ENCODE peak calls at places on chromosomes 1 and 21, in five cellular contexts. H is neuronal stem cell; T is heart left ventricle; E is CD8-positive, alpha-beta memory T cell; I is pancreas. X is an unnamed sample.

GRCh38 chr1:21317035-21317689 is 26.9 kb upstream of the ECE1 start:
- DNase-seq in H (no peak), T (peak; percentile 90), E (no peak), I (peak; percentile 71), X (no peak)

GRCh38 chr1:154492115-154492514 is 9.9 kb upstream of the TDRD10 start:
- DNase-seq in E (no peak), T (no peak), I (no peak), H (no peak), X (no peak)

GRCh38 chr1:85563139-85563538 is 17.4 kb upstream of the CCN1 start:
- DNase-seq in E (no peak), H (no peak), I (no peak), T (no peak), X (no peak)

GRCh38 chr1:210310562-210310961 is 18.1 kb upstream of the HHAT start:
- DNase-seq in T (no peak), E (no peak), H (no peak), I (no peak), X (no peak)

GRCh38 chr21:45464309-45464708 is 59.3 kb downstream of the COL18A1 start:
- DNase-seq in T (peak; percentile 17), E (no peak), H (no peak), I (no peak), X (no peak)

GRCh38 chr1:1066403-1067283 is 7.5 kb downstream of the RNF223 start:
- DNase-seq in T (no peak), E (no peak), I (no peak), H (no peak), X (no peak)

GRCh38 chr21:34280987-34281386 is 82.8 kb upstream of the KCNE2 start:
- DNase-seq in T (peak; percentile 64), E (no peak), H (no peak), I (no peak), X (no peak)

GRCh38 chr1:211611818-211612217 is 32.9 kb upstream of the SLC30A1 start:
- DNase-seq in H (no peak), T (no peak), I (no peak), E (no peak), X (no peak)

GRCh38 chr21:45166931-45167330 is 92.6 kb downstream of the ADARB1 start:
- DNase-seq in H (no peak), T (no peak), I (no peak), E (no peak), X (no peak)

GRCh38 chr1:226908913-226909312 is 31.2 kb upstream of the COQ8A start:
- DNase-seq in T (no peak), E (no peak), H (no peak), I (no peak), X (no peak)

GRCh38 chr1:2300851-2301606 is 72.9 kb downstream of the SKI start:
- DNase-seq in E (peak; percentile 98), T (peak; percentile 93), H (no peak), I (peak; percentile 69), X (no peak)

DNA sequence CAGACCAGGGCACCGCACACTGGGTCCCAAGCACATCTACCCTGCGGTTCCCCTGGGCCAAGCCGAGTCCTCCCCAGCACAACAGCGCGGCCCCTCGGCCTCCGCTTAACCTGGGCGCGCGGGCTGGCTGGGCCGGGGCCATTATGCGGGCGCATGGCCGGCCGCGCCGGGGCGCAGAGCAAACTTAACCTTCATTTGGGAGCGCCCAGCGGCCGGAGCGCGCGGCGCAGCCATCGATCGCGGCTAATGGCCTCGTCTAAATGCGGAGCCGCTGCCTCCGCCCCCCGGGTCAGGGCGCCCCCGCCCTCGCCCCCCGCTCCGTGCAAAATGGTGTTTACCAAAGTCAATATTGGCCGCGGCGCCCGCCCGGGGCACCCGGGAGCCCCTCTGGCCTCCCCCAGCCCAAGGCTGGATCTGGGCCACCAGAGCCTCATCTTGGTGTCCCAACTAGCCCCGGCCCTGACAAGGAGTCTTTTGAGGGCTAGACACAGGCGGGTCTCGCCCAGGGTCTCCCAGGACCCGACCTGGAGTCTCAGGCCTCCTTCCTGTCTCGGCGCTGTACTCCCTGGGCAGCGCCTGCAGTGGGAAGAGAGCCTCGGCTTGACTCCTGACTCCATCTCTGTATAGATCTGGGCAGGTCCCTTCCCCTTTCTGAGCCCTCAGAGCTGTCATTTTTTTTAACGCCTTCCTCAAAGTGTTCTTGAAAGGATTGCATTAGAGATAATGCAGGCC is 272.0 kb downstream of the TRABD2B start:
- DNase-seq in H (no peak), E (no peak), T (no peak), I (no peak), X (peak; percentile 64)
- H3K4me3 ChIP-seq in H (no peak overlapping the region), E (no peak overlapping the region), T (no peak overlapping the region), I (peak overlapping the region; percentile 16), X (no peak overlapping the region)

GRCh38 chr21:38227401-38227800 is 29.4 kb upstream of the KCNJ15 start:
- DNase-seq in T (no peak), H (no peak), I (no peak), E (no peak), X (no peak)
- H3K4me3 ChIP-seq in T (no peak overlapping the region), H (no peak overlapping the region), I (no peak overlapping the region), E (no peak overlapping the region), X (no peak overlapping the region)

GRCh38 chr1:45328680-45329079 is 2.0 kb downstream of the HPDL start:
- DNase-seq in I (no peak), T (no peak), H (no peak), E (no peak), X (no peak)

GRCh38 chr1:45326627-45327591 is at the start of gene HPDL:
- DNase-seq in I (peak; percentile 68), T (peak; percentile 74), E (peak; percentile 35), H (peak; percentile 71), X (no peak)

GRCh38 chr1:45322486-45323040 is 4.1 kb upstream of the HPDL start:
- DNase-seq in T (no peak), H (no peak), E (no peak), I (no peak), X (no peak)

GRCh38 chr1:45327644-45328515 is 1.2 kb downstream of the HPDL start:
- DNase-seq in H (no peak), T (no peak), I (no peak), E (no peak), X (no peak)

GRCh38 chr1:45325816-45326506 is 734 bp upstream of the HPDL start:
- DNase-seq in E (no peak), H (no peak), I (no peak), T (no peak), X (no peak)
- H3K4me3 ChIP-seq in E (no peak overlapping the region), H (no peak overlapping the region), I (no peak overlapping the region), T (no peak overlapping the region), X (no peak overlapping the region)

GRCh38 chr1:232856556-232856955 is 51.3 kb downstream of the MAP10 start:
- DNase-seq in E (no peak), T (no peak), H (no peak), I (no peak), X (no peak)
- H3K4me3 ChIP-seq in E (no peak overlapping the region), T (no peak overlapping the region), H (no peak overlapping the region), I (no peak overlapping the region), X (no peak overlapping the region)

GRCh38 chr1:153359241-153359640 is 1.6 kb downstream of the S100A9 start:
- DNase-seq in H (no peak), E (no peak), T (no peak), I (no peak), X (no peak)

GRCh38 chr1:153358691-153358975 is 979 bp downstream of the S100A9 start:
- DNase-seq in I (no peak), E (no peak), T (no peak), H (no peak), X (no peak)

GRCh38 chr1:153356392-153357075 is 1.1 kb upstream of the S100A9 start:
- DNase-seq in T (no peak), I (no peak), H (no peak), E (no peak), X (no peak)

GRCh38 chr1:153357076-153357852 is 390 bp upstream of the S100A9 start:
- DNase-seq in T (peak; percentile 67), I (peak; percentile 44), H (no peak), E (no peak), X (no peak)

GRCh38 chr1:153357853-153358690 is at the start of gene S100A9:
- DNase-seq in T (no peak), E (no peak), H (no peak), I (no peak), X (no peak)
- H3K4me3 ChIP-seq in T (no peak within 1 kb of the TSS), E (no peak within 1 kb of the TSS), H (no peak within 1 kb of the TSS), I (no peak within 1 kb of the TSS), X (no peak within 1 kb of the TSS)

GRCh38 chr1:87131809-87132663 is 196.6 kb upstream of the LMO4 start:
- DNase-seq in I (peak; percentile 77), H (peak; percentile 80), T (peak; percentile 83), E (peak; percentile 59), X (peak; percentile 87)
- H3K4me3 ChIP-seq in I (peak overlapping the region; percentile 43), H (peak overlapping the region; percentile 24), T (peak overlapping the region; percentile 29), E (peak overlapping the region; percentile 75), X (peak overlapping the region; percentile 23)

GRCh38 chr1:207151920-207152319 is 47.9 kb downstream of the C4BPA start:
- DNase-seq in I (no peak), T (no peak), H (no peak), E (no peak), X (no peak)

GRCh38 chr1:207156095-207156494 is 52.1 kb downstream of the C4BPA start:
- DNase-seq in I (no peak), E (no peak), H (no peak), T (no peak), X (no peak)

GRCh38 chr1:207152792-207153434 is 48.9 kb downstream of the C4BPA start:
- DNase-seq in H (no peak), I (no peak), E (no peak), T (no peak), X (no peak)

DNA sequence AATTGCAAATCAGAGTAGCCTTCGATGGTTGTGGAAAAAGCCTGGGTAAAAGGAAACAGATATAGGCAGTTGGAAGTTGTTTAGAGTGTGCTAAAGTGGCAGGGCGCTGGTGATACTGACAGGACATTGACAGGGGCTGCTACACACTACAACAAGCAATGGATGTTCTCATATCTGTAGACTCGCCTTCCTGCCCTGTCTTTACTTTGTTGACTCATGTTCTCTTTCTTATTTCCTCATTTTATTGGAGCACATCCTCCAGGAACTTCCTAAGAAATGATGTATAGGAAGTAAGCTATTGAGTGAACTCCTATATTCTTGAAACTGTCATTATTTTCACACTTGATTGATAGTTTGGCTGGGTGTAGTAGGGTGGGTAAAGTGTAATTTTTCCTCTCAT is 51.0 kb downstream of the C4BPA start:
- DNase-seq in T (no peak), E (no peak), H (no peak), I (no peak), X (no peak)
- H3K4me3 ChIP-seq in T (no peak overlapping the region), E (no peak overlapping the region), H (no peak overlapping the region), I (no peak overlapping the region), X (no peak overlapping the region)

GRCh38 chr1:28309702-28310101 is 19.1 kb upstream of the MED18 start:
- DNase-seq in H (no peak), I (no peak), E (no peak), T (no peak), X (no peak)

GRCh38 chr1:28317014-28317413 is 11.8 kb upstream of the MED18 start:
- DNase-seq in E (no peak), I (no peak), H (no peak), T (no peak), X (no peak)

GRCh38 chr1:28308750-28309149 is 20.1 kb upstream of the MED18 start:
- DNase-seq in H (no peak), I (no peak), T (no peak), E (no peak), X (no peak)

GRCh38 chr1:28313710-28314510 is 14.9 kb upstream of the MED18 start:
- DNase-seq in H (no peak), E (no peak), I (peak; percentile 81), T (peak; percentile 42), X (no peak)
- H3K4me3 ChIP-seq in H (no peak overlapping the region), E (no peak overlapping the region), I (no peak overlapping the region), T (no peak overlapping the region), X (no peak overlapping the region)

X was measured in HAP-1.